ENCODE peak calls at places on chromosomes 1 and 21, in seven cellular contexts. S, R, G, Z, N, J and F are unnamed samples.

GRCh38 chr1:35860680-35861079 is 22.3 kb upstream of the AGO1 start:
- DNase-seq in Z (no peak), R (no peak), J (no peak), S (no peak), N (no peak), G (no peak), F (no peak)

GRCh38 chr1:235852887-235853286 is 13.8 kb downstream of the LYST start:
- DNase-seq in N (no peak), Z (no peak), J (no peak), S (no peak), R (no peak), G (no peak), F (no peak)

GRCh38 chr1:1063945-1064831 is 9.9 kb downstream of the RNF223 start:
- DNase-seq in J (peak), S (peak), Z (no peak), R (peak), G (peak), N (peak), F (peak)

GRCh38 chr1:39737546-39738169 is 1.0 kb upstream of the PPIE start:
- DNase-seq in J (no peak), R (no peak), S (no peak), N (peak), Z (no peak), G (no peak), F (no peak)

GRCh38 chr21:15840406-15840805 is 110.6 kb downstream of the USP25 start:
- DNase-seq in N (no peak), R (no peak), G (no peak), J (no peak), S (no peak), Z (no peak), F (no peak)

GRCh38 chr1:207890136-207890738 is 20.7 kb downstream of the CD34 start:
- DNase-seq in R (peak), N (peak), G (no peak), S (no peak), Z (no peak), J (no peak), F (no peak)

GRCh38 chr21:42699196-42699595 is 45.8 kb downstream of the PDE9A start:
- DNase-seq in G (no peak), S (no peak), Z (no peak), J (no peak), N (no peak), R (no peak), F (no peak)

GRCh38 chr1:84271452-84272273 is 29.8 kb upstream of the SAMD13 start:
- DNase-seq in J (no peak), Z (no peak), G (peak), N (peak), S (no peak), R (peak), F (no peak)

GRCh38 chr1:29398431-29398830 is 162.1 kb downstream of the PTPRU start:
- DNase-seq in J (no peak), R (no peak), G (no peak), N (peak), Z (no peak), S (no peak), F (no peak)

GRCh38 chr1:151905070-151905442 is 4.3 kb downstream of the THEM4 start:
- DNase-seq in J (no peak), G (no peak), S (no peak), N (no peak), R (no peak), Z (no peak), F (no peak)

GRCh38 chr1:213211201-213211600 is 160.2 kb downstream of the RPS6KC1 start:
- DNase-seq in N (no peak), J (no peak), Z (no peak), S (no peak), R (no peak), G (no peak), F (no peak)

GRCh38 chr21:42676799-42677198 is 23.4 kb downstream of the PDE9A start:
- DNase-seq in Z (no peak), R (no peak), N (no peak), S (no peak), J (no peak), G (no peak), F (no peak)

GRCh38 chr1:16155537-16156410 is at the start of gene EPHA2:
- DNase-seq in J (peak), N (peak), Z (peak), R (peak), G (no peak), S (peak), F (peak)

GRCh38 chr1:1330366-1331067 is 563 bp upstream of the TAS1R3 start:
- DNase-seq in Z (no peak), J (no peak), S (no peak), N (no peak), G (no peak), R (no peak), F (no peak)

GRCh38 chr1:235133086-235133485 is 4.4 kb upstream of the TOMM20 start:
- DNase-seq in Z (no peak), N (no peak), G (no peak), R (no peak), S (no peak), J (no peak), F (no peak)

GRCh38 chr1:176579087-176579486 is 116.1 kb downstream of the PAPPA2 start:
- DNase-seq in N (no peak), G (no peak), S (no peak), Z (no peak), R (no peak), J (no peak), F (no peak)

GRCh38 chr1:150557813-150558212 is 8.6 kb downstream of the ADAMTSL4 start:
- DNase-seq in R (no peak), S (no peak), Z (no peak), N (no peak), J (no peak), G (no peak), F (no peak)

GRCh38 chr1:47483651-47484050 is 45.8 kb downstream of the FOXD2 start:
- DNase-seq in S (no peak), G (no peak), N (no peak), J (no peak), R (no peak), Z (no peak), F (no peak)

GRCh38 chr1:68814067-68814466 is 317.2 kb upstream of the DEPDC1 start:
- DNase-seq in G (no peak), S (no peak), Z (no peak), J (no peak), N (no peak), R (no peak), F (no peak)

GRCh38 chr1:209132736-209133467 is 450.6 kb upstream of the CAMK1G start:
- DNase-seq in R (no peak), Z (no peak), J (no peak), S (no peak), G (no peak), N (no peak), F (no peak)

GRCh38 chr1:33342041-33342723 is 21.3 kb upstream of the A3GALT2 start:
- DNase-seq in R (peak), G (no peak), J (peak), S (peak), Z (peak), N (peak), F (no peak)

GRCh38 chr1:153483776-153484175 is 23.3 kb upstream of the S100A7 start:
- DNase-seq in S (no peak), R (no peak), N (peak), G (no peak), J (no peak), Z (no peak), F (no peak)

GRCh38 chr1:234478481-234479309 is at the start of gene TARBP1:
- DNase-seq in J (peak), Z (no peak), S (peak), G (peak), R (peak), N (peak), F (peak)

GRCh38 chr1:44924835-44925464 is 61.4 kb downstream of the EIF2B3 start:
- DNase-seq in R (peak), S (no peak), Z (no peak), N (peak), J (peak), G (no peak), F (no peak)

GRCh38 chr1:93779540-93780121 is 98.0 kb upstream of the BCAR3 start:
- DNase-seq in N (peak), Z (no peak), J (peak), R (peak), S (no peak), G (no peak), F (no peak)

GRCh38 chr21:27703806-27704205 is 736.9 kb upstream of the ADAMTS5 start:
- DNase-seq in R (no peak), G (no peak), S (no peak), N (no peak), J (no peak), Z (no peak), F (no peak)

GRCh38 chr1:68232354-68233148 is at the start of gene WLS:
- DNase-seq in R (peak), Z (peak), S (peak), N (peak), J (peak), G (no peak), F (peak)

GRCh38 chr1:229352975-229353374 is 10.1 kb upstream of the CCSAP start:
- DNase-seq in R (no peak), S (no peak), J (no peak), G (no peak), Z (no peak), N (no peak), F (no peak)

GRCh38 chr21:45163413-45164123 is 89.2 kb downstream of the ADARB1 start:
- DNase-seq in Z (no peak), R (no peak), S (no peak), G (no peak), J (no peak), N (no peak), F (no peak)

GRCh38 chr1:205578780-205579571 is 52.8 kb downstream of the ELK4 start:
- DNase-seq in R (no peak), S (no peak), Z (no peak), G (no peak), J (no peak), N (peak), F (no peak)

GRCh38 chr1:216832192-216832591 is 109.0 kb upstream of the ESRRG start:
- DNase-seq in S (no peak), R (no peak), G (no peak), Z (no peak), N (no peak), J (no peak), F (no peak)

GRCh38 chr1:85027242-85027983 is 20.9 kb downstream of the MCOLN3 start:
- DNase-seq in Z (no peak), N (peak), J (no peak), S (no peak), R (peak), G (peak), F (no peak)

GRCh38 chr1:74505133-74505532 is 7.3 kb downstream of the LRRC53 start:
- DNase-seq in G (no peak), R (no peak), Z (peak), S (no peak), N (no peak), J (no peak), F (no peak)

GRCh38 chr1:183272390-183272801 is 86.3 kb downstream of the LAMC2 start:
- DNase-seq in Z (no peak), N (peak), R (peak), S (no peak), J (peak), G (no peak), F (no peak)

DNA sequence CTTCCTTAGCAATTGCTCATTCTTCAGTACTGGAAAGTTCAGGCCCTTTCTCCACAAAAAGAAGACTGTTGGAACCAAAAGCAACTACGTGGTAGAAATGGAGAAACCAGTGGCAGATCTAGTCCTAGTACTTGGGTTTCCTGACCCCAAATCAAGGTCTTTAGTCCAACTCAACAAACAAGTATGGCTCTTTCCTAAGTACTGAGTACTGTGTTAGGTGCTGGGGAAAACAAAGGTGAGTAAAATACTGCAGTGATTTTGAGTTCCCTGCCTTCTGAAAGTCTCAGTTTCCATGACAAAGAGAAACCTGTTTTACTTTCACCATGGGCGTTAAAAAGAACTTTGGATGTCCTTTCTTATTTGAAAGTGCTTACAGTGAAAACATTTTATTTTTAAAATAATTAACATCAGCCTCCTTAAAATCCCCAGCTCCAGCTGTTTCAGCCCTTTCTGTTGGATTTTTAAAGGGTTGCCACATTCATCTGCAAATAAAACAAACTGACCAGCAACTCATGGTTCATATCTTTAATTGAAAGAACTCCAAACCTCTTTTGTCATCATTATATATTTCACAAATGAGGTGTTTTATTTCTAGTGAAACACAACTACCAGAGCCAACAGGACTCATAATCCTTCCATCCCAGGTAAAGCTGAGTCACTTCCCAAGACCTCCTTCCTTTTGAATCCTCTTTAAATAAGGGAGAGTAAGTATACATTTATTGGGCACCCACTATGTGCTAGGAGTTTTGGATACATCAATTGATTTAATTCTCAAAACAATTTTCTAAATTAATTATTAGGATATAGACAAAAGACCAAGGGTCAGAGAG is 35.4 kb downstream of the PLPP3 start:
- DNase-seq in Z (no peak), G (no peak), R (no peak), J (no peak), N (peak), S (no peak), F (no peak)
- TF ChIP-seq CTCF in Z (no peak), G (no peak), R (no peak), J (no peak), N (no peak), S (no peak), F (no peak)

DNA sequence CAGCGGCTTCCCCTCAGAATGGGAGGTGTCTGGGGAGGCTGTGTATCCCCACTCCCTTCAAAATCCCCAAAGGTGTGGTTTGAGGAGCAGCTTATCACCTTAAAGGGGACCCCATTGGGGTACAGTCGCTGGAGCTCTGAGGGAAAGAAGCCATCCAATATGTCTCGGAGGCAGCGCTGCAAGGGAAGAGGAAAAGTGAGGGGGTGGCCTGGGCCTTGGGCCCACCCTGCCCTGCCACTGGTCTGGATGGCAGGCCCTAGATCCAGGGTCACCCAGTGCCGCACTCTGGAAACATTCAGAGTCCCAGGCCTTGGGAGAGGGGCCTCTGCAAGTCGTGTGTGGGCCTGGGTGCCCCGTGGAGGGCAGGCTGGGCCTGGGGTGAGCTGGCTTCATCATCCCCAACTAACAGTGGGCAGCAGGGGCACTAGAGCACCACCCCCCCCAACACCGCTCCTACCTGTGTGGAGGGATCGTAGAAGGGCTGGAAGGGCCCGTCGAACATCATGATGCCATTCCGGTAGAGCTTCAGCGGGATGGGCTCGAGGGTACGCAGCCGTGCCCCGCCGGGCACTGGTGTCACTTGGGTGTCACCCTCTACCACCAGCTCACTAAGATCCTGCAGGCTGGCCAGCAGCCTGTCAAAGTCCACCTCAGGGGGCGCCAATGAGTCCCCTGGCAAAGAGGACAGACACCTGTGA is 5.6 kb downstream of the SH3BGRL3 start:
- DNase-seq in J (peak), N (peak), G (peak), Z (no peak), S (peak), R (no peak), F (no peak)
- TF ChIP-seq CTCF in J (peak), N (peak), G (peak), Z (no peak), S (peak), R (peak), F (no peak)

GRCh38 chr1:197356723-197357533 is 88.9 kb downstream of the CRB1 start:
- DNase-seq in N (peak), S (no peak), R (peak), J (no peak), Z (no peak), G (peak), F (no peak)
- TF ChIP-seq CTCF in N (peak), S (peak), R (peak), J (peak), Z (peak), G (peak), F (peak)

GRCh38 chr1:118396824-118397530 is 211.9 kb upstream of the SPAG17 start:
- DNase-seq in R (no peak), J (no peak), S (no peak), G (no peak), Z (no peak), N (no peak), F (no peak)

GRCh38 chr1:118396279-118396678 is 211.3 kb upstream of the SPAG17 start:
- DNase-seq in N (no peak), R (no peak), S (no peak), J (no peak), G (no peak), Z (no peak), F (no peak)

GRCh38 chr1:118395430-118396001 is 210.5 kb upstream of the SPAG17 start:
- DNase-seq in Z (no peak), G (no peak), N (no peak), R (no peak), J (no peak), S (no peak), F (no peak)
- TF ChIP-seq CTCF in Z (no peak), G (no peak), N (no peak), R (no peak), J (no peak), S (no peak), F (no peak)